ENCODE peak calls at places on chromosomes 2 and 18, in eight cellular contexts. Z, T, D, Y, F, E, J and G are unnamed samples.

GRCh38 chr2:203797363-203798111 is 70.0 kb upstream of the CTLA4 start:
- DNase-seq in Z (no peak), T (no peak), D (no peak), Y (no peak), F (no peak), E (no peak), J (no peak), G (no peak)

GRCh38 chr2:241649927-241650326 is 12.4 kb downstream of the ATG4B start:
- DNase-seq in Z (no peak), T (no peak), D (no peak), Y (no peak), F (no peak), E (no peak), J (peak), G (no peak)

GRCh38 chr2:83016343-83017110 is 1442.6 kb downstream of the SUCLG1 start:
- DNase-seq in Z (no peak), T (peak), D (no peak), Y (no peak), F (no peak), E (peak), J (no peak), G (no peak)

GRCh38 chr18:67417864-67418523 is 98.5 kb downstream of the DSEL start:
- DNase-seq in Z (peak), T (no peak), D (no peak), Y (no peak), F (no peak), E (no peak), J (no peak), G (no peak)

GRCh38 chr18:35334821-35335220 is 9.4 kb downstream of the ZNF24 start:
- DNase-seq in Z (no peak), T (no peak), D (no peak), Y (no peak), F (no peak), E (no peak), J (no peak), G (no peak)

GRCh38 chr2:11419781-11420180 is 46.2 kb downstream of the E2F6 start:
- DNase-seq in Z (no peak), T (no peak), D (no peak), Y (no peak), F (peak), E (no peak), J (no peak), G (no peak)

GRCh38 chr2:197952540-197953202 is 148.3 kb downstream of the PLCL1 start:
- DNase-seq in Z (no peak), T (no peak), D (no peak), Y (no peak), F (no peak), E (no peak), J (no peak), G (no peak)

GRCh38 chr2:106140913-106141312 is 53.2 kb downstream of the UXS1 start:
- DNase-seq in Z (no peak), T (no peak), D (no peak), Y (no peak), F (no peak), E (no peak), J (no peak), G (no peak)

GRCh38 chr2:217529271-217529670 is 473.5 kb downstream of the TNS1 start:
- DNase-seq in Z (no peak), T (no peak), D (no peak), Y (no peak), F (no peak), E (no peak), J (no peak), G (no peak)

GRCh38 chr2:20586379-20586715 is 64.6 kb downstream of the HS1BP3 start:
- DNase-seq in Z (no peak), T (no peak), D (no peak), Y (no peak), F (no peak), E (no peak), J (no peak), G (no peak)

GRCh38 chr2:9463698-9464034 is 10.7 kb upstream of the IAH1 start:
- DNase-seq in Z (no peak), T (no peak), D (no peak), Y (no peak), F (no peak), E (no peak), J (no peak), G (no peak)

GRCh38 chr2:12964904-12965539 is 248.3 kb downstream of the TRIB2 start:
- DNase-seq in Z (no peak), T (no peak), D (no peak), Y (no peak), F (no peak), E (no peak), J (no peak), G (no peak)

GRCh38 chr18:51029378-51029693 is 677 bp upstream of the SMAD4 start:
- DNase-seq in Z (no peak), T (no peak), D (no peak), Y (no peak), F (no peak), E (no peak), J (no peak), G (no peak)

GRCh38 chr18:25233582-25234362 is 118.2 kb downstream of the ZNF521 start:
- DNase-seq in Z (no peak), T (no peak), D (no peak), Y (no peak), F (no peak), E (no peak), J (no peak), G (no peak)

GRCh38 chr2:33788044-33788443 is 188.9 kb upstream of the FAM98A start:
- DNase-seq in Z (no peak), T (no peak), D (no peak), Y (no peak), F (no peak), E (no peak), J (no peak), G (no peak)

GRCh38 chr2:25853038-25853638 is 25.1 kb downstream of the ASXL2 start:
- DNase-seq in Z (no peak), T (no peak), D (no peak), Y (no peak), F (no peak), E (no peak), J (no peak), G (no peak)

GRCh38 chr2:164606557-164606956 is 14.7 kb downstream of the GRB14 start:
- DNase-seq in Z (no peak), T (no peak), D (no peak), Y (no peak), F (no peak), E (no peak), J (no peak), G (no peak)

GRCh38 chr2:68225119-68225632 is 27.2 kb downstream of the PPP3R1 start:
- DNase-seq in Z (peak), T (peak), D (peak), Y (peak), F (peak), E (peak), J (no peak), G (no peak)

GRCh38 chr2:19864369-19864768 is 37.4 kb downstream of the TTC32 start:
- DNase-seq in Z (no peak), T (no peak), D (no peak), Y (no peak), F (no peak), E (no peak), J (peak), G (no peak)

GRCh38 chr2:181456660-181457120 is 496 bp upstream of the ITGA4 start:
- DNase-seq in Z (no peak), T (peak), D (peak), Y (peak), F (peak), E (peak), J (peak), G (no peak)

GRCh38 chr2:120654383-120655134 is 81.1 kb upstream of the GLI2 start:
- DNase-seq in Z (no peak), T (no peak), D (no peak), Y (peak), F (no peak), E (peak), J (no peak), G (no peak)

GRCh38 chr2:150135223-150135883 is 352.1 kb downstream of the RND3 start:
- DNase-seq in Z (peak), T (no peak), D (peak), Y (no peak), F (no peak), E (no peak), J (no peak), G (no peak)

GRCh38 chr2:84865181-84865783 is 15.6 kb downstream of the TRABD2A start:
- DNase-seq in Z (peak), T (no peak), D (no peak), Y (no peak), F (no peak), E (no peak), J (no peak), G (no peak)

GRCh38 chr2:234978466-234979203 is 26.8 kb downstream of the SH3BP4 start:
- DNase-seq in Z (no peak), T (no peak), D (peak), Y (no peak), F (no peak), E (no peak), J (no peak), G (no peak)

GRCh38 chr2:240433973-240434727 is 1.3 kb upstream of the GPC1 start:
- DNase-seq in Z (peak), T (peak), D (no peak), Y (no peak), F (no peak), E (peak), J (peak), G (no peak)

GRCh38 chr2:187698374-187699110 is 144.3 kb upstream of the TFPI start:
- DNase-seq in Z (no peak), T (no peak), D (no peak), Y (no peak), F (no peak), E (no peak), J (no peak), G (no peak)

GRCh38 chr2:9311488-9311887 is 104.9 kb downstream of the ASAP2 start:
- DNase-seq in Z (no peak), T (no peak), D (no peak), Y (no peak), F (peak), E (no peak), J (no peak), G (peak)

GRCh38 chr2:216104691-216105090 is 4.5 kb upstream of the XRCC5 start:
- DNase-seq in Z (no peak), T (no peak), D (no peak), Y (no peak), F (no peak), E (no peak), J (no peak), G (no peak)

GRCh38 chr18:23868341-23868740 is 146.2 kb upstream of the TTC39C start:
- DNase-seq in Z (no peak), T (no peak), D (no peak), Y (no peak), F (no peak), E (no peak), J (no peak), G (no peak)

GRCh38 chr2:142307716-142308115 is 176.9 kb upstream of the LRP1B start:
- DNase-seq in Z (no peak), T (no peak), D (no peak), Y (no peak), F (no peak), E (no peak), J (no peak), G (no peak)

GRCh38 chr2:217168396-217168795 is 308.5 kb upstream of the TNP1 start:
- DNase-seq in Z (no peak), T (no peak), D (no peak), Y (no peak), F (no peak), E (no peak), J (no peak), G (no peak)

GRCh38 chr2:17646096-17646554 is 105.6 kb downstream of the VSNL1 start:
- DNase-seq in Z (peak), T (peak), D (peak), Y (peak), F (peak), E (no peak), J (no peak), G (no peak)

GRCh38 chr18:25099838-25100393 is 252.1 kb downstream of the ZNF521 start:
- DNase-seq in Z (no peak), T (peak), D (no peak), Y (no peak), F (no peak), E (no peak), J (no peak), G (no peak)

GRCh38 chr2:149579972-149580882 is 7.3 kb downstream of the MMADHC start:
- DNase-seq in Z (no peak), T (no peak), D (no peak), Y (no peak), F (no peak), E (no peak), J (no peak), G (no peak)

GRCh38 chr2:216108310-216108966 is 710 bp upstream of the XRCC5 start:
- DNase-seq in Z (no peak), T (peak), D (no peak), Y (no peak), F (no peak), E (peak), J (no peak), G (no peak)

DNA sequence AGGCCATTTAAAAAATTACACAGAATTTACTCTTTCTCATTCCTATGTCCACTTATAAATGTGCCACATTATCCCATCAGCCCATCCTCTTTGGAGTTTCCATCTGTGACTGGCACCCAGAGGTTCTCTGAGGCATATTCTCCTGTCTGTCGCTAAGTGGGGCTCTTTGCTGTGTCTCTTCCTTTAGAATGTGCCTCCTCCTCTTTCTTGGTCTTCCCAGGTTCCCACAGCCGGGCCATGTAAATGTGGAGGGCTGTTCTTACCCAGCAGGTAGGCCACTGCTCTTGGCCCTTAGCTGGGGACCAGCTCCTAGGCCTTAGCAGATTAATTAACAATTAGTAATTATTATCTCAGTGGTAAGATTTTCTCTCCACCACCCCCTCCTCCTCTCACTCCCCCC is 167.0 kb downstream of the INSIG2 start:
- DNase-seq in Z (no peak), T (no peak), D (no peak), Y (no peak), F (no peak), E (peak), J (no peak), G (no peak)
- H3K27ac ChIP-seq in Z (no peak), T (no peak), D (no peak), Y (peak), F (no peak), E (no peak), J (no peak), G (no peak)

GRCh38 chr18:58361212-58361611 is 267.7 kb downstream of the ALPK2 start:
- DNase-seq in Z (no peak), T (no peak), D (no peak), Y (no peak), F (no peak), E (no peak), J (no peak), G (no peak)
- H3K27ac ChIP-seq in Z (peak), T (no peak), D (no peak), Y (no peak), F (peak), E (no peak), J (peak), G (no peak)

GRCh38 chr2:199911877-199912161 is 726 bp downstream of the C2orf69 start:
- DNase-seq in Z (no peak), T (no peak), D (no peak), Y (no peak), F (no peak), E (no peak), J (no peak), G (no peak)
- H3K27ac ChIP-seq in Z (peak), T (peak), D (peak), Y (peak), F (peak), E (no peak), J (peak), G (peak)

GRCh38 chr2:43080626-43081025 is 145.8 kb downstream of the ZFP36L2 start:
- DNase-seq in Z (no peak), T (no peak), D (no peak), Y (no peak), F (no peak), E (no peak), J (peak), G (no peak)
- H3K27ac ChIP-seq in Z (peak), T (no peak), D (no peak), Y (no peak), F (peak), E (no peak), J (no peak), G (no peak)

GRCh38 chr2:191049728-191050639 is 36.0 kb upstream of the STAT1 start:
- DNase-seq in Z (peak), T (no peak), D (no peak), Y (peak), F (no peak), E (no peak), J (no peak), G (no peak)
- H3K27ac ChIP-seq in Z (peak), T (no peak), D (no peak), Y (no peak), F (no peak), E (no peak), J (peak), G (no peak)